ENCODE peak calls at places on chromosomes 5 and 9, in five cellular contexts. H is K562, I is stomach, S is A549, F is upper lobe of left lung. J is an unnamed sample.

GRCh38 chr5:159189310-159189709 is 20.0 kb downstream of the RNF145 start:
- DNase-seq in H (no peak), S (no peak), F (no peak), I (no peak), J (no peak)

GRCh38 chr5:137738947-137739346 is 3.1 kb upstream of the KLHL3 start:
- DNase-seq in F (no peak), H (no peak), I (no peak), S (no peak), J (no peak)

GRCh38 chr5:52709171-52709925 is 78.4 kb upstream of the ITGA1 start:
- DNase-seq in H (no peak), I (no peak), S (no peak), F (no peak), J (no peak)

GRCh38 chr5:39395521-39395920 is 29.3 kb downstream of the DAB2 start:
- DNase-seq in F (no peak), H (no peak), S (no peak), I (no peak), J (no peak)

GRCh38 chr5:32170303-32171170 is 3.6 kb downstream of the GOLPH3 start:
- DNase-seq in S (no peak), I (no peak), F (no peak), H (no peak), J (no peak)

GRCh38 chr5:137935190-137935589 is 45.9 kb downstream of the PKD2L2 start:
- DNase-seq in H (no peak), S (no peak), F (no peak), I (no peak), J (no peak)

GRCh38 chr9:88809836-88810235 is 181.4 kb upstream of the S1PR3 start:
- DNase-seq in H (no peak), I (no peak), S (no peak), F (no peak), J (no peak)

GRCh38 chr5:453725-454481 is 10.9 kb downstream of the EXOC3 start:
- DNase-seq in H (no peak), F (no peak), S (no peak), I (no peak), J (peak)

GRCh38 chr5:97923496-97923895 is 740.4 kb upstream of the RIOK2 start:
- DNase-seq in H (no peak), S (no peak), I (no peak), F (no peak), J (no peak)

GRCh38 chr9:133738039-133738805 is at the start of gene SARDH:
- DNase-seq in I (peak), H (peak), F (peak), S (peak), J (peak)

GRCh38 chr5:9468070-9468388 is 77.8 kb downstream of the SEMA5A start:
- DNase-seq in I (no peak), F (no peak), H (no peak), S (no peak), J (no peak)

GRCh38 chr9:125495137-125496119 is 211.6 kb downstream of the MAPKAP1 start:
- DNase-seq in S (peak), H (no peak), F (no peak), I (no peak), J (no peak)

GRCh38 chr5:170638051-170638450 is 134.2 kb downstream of the KCNIP1 start:
- DNase-seq in H (no peak), S (no peak), I (no peak), F (no peak), J (peak)

GRCh38 chr5:26329562-26330189 is 708.7 kb downstream of the CDH9 start:
- DNase-seq in H (no peak), S (no peak), I (no peak), F (no peak), J (no peak)

GRCh38 chr9:4738866-4739586 is 2.0 kb downstream of the AK3 start:
- DNase-seq in S (no peak), H (no peak), I (no peak), F (no peak), J (no peak)

GRCh38 chr5:6875376-6875775 is 162.1 kb downstream of the TENT4A start:
- DNase-seq in F (no peak), I (peak), H (no peak), S (no peak), J (no peak)

GRCh38 chr9:126674365-126675146 is 60.8 kb downstream of the LMX1B start:
- DNase-seq in H (no peak), S (no peak), I (no peak), F (no peak), J (no peak)

GRCh38 chr9:129809346-129809745 is 6.4 kb downstream of the TOR1B start:
- DNase-seq in F (no peak), S (no peak), I (no peak), H (no peak), J (no peak)

GRCh38 chr9:73233359-73233758 is 81.7 kb downstream of the ANXA1 start:
- DNase-seq in F (no peak), H (no peak), S (no peak), I (no peak), J (no peak)

GRCh38 chr5:143001764-143002351 is 231.7 kb downstream of the ARHGAP26 start:
- DNase-seq in H (no peak), F (no peak), S (no peak), I (no peak), J (no peak)

GRCh38 chr5:16812448-16812847 is 123.6 kb downstream of the MYO10 start:
- DNase-seq in I (no peak), H (no peak), F (no peak), S (no peak), J (no peak)

GRCh38 chr9:4192450-4192849 is 107.4 kb downstream of the GLIS3 start:
- DNase-seq in H (no peak), I (no peak), S (no peak), F (no peak), J (no peak)

GRCh38 chr5:151663617-151664322 is 22.9 kb downstream of the SPARC start:
- DNase-seq in S (no peak), F (no peak), I (no peak), H (no peak), J (no peak)

GRCh38 chr9:97468658-97469448 is 32.6 kb upstream of the TMOD1 start:
- DNase-seq in H (peak), S (peak), F (peak), I (peak), J (peak)

GRCh38 chr5:112691758-112692157 is 45.9 kb upstream of the APC start:
- DNase-seq in F (no peak), I (no peak), H (peak), S (peak), J (no peak)

GRCh38 chr5:65808261-65808741 is 86.3 kb downstream of the NLN start:
- DNase-seq in F (no peak), S (no peak), I (no peak), H (no peak), J (no peak)

GRCh38 chr5:54820346-54820745 is 165.0 kb downstream of the ESM1 start:
- DNase-seq in H (no peak), I (no peak), F (no peak), S (no peak), J (no peak)

GRCh38 chr5:106481375-106481774 is 1189.4 kb downstream of the EFNA5 start:
- DNase-seq in H (no peak), S (no peak), F (no peak), I (no peak), J (no peak)

GRCh38 chr9:94867281-94867841 is 140.9 kb downstream of the AOPEP start:
- DNase-seq in I (peak), H (peak), S (peak), F (no peak), J (peak)

GRCh38 chr9:14413811-14414210 is 99.9 kb upstream of the NFIB start:
- DNase-seq in S (no peak), F (no peak), H (no peak), I (no peak), J (no peak)

GRCh38 chr5:135106610-135107009 is 72.6 kb upstream of the PITX1 start:
- DNase-seq in H (peak), S (no peak), F (no peak), I (no peak), J (no peak)

GRCh38 chr5:146447734-146448380 is 724 bp downstream of the TCERG1 start:
- DNase-seq in H (peak), F (no peak), I (no peak), S (no peak), J (no peak)

GRCh38 chr5:124888622-124889521 is 142.4 kb upstream of the ZNF608 start:
- DNase-seq in S (no peak), H (no peak), F (no peak), I (no peak), J (no peak)

GRCh38 chr9:83620841-83621636 is 1.9 kb upstream of the IDNK start:
- DNase-seq in I (peak), H (peak), F (no peak), S (peak), J (no peak)

GRCh38 chr5:75189353-75189752 is 47.3 kb downstream of the ANKRD31 start:
- DNase-seq in H (no peak), F (no peak), S (no peak), I (no peak), J (no peak)

GRCh38 chr9:91943447-91943846 is 6.6 kb downstream of the ROR2 start:
- DNase-seq in I (no peak), F (no peak), H (no peak), S (no peak), J (no peak)

GRCh38 chr9:133137451-133138231 is 16.6 kb upstream of the RALGDS start:
- DNase-seq in H (peak), I (peak), S (no peak), F (peak), J (peak)

GRCh38 chr5:18048449-18048848 is 414.2 kb downstream of the TAF11L14 start:
- DNase-seq in H (no peak), S (no peak), I (no peak), F (no peak), J (no peak)

GRCh38 chr9:113221003-113221799 is at the start of the genes FKBP15 and SLC31A1:
- DNase-seq in F (peak), I (peak), H (peak), S (peak), J (peak)
- TF ChIP-seq POLR2A in F (peak), I (no peak), H (peak), S (peak), J (peak)

DNA sequence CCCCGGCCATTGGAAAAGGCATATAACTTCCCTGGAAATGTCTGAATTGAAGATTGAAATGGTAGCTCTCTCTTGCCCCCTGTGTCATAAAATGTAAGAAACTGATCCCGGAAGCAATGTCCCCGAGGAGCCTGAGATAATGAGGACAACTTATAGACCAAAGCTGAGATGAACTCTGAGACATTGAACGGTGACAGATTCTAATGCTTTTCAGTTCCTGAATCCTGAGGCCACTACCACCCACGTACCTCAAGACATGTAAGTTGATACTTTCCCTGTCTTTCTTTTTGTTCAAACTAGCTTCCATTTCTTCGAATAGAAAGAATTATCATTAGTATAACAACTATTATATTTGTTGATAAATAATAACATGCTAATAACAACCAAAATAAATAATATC is 51.0 kb downstream of the KIF4B start:
- DNase-seq in F (no peak), I (no peak), S (no peak), H (no peak), J (no peak)
- TF ChIP-seq EP300 in F (no peak), I (no peak), S (no peak), H (no peak), J (no peak)

GRCh38 chr9:6195714-6196360 is 19.8 kb upstream of the IL33 start:
- DNase-seq in H (no peak), F (no peak), I (no peak), S (no peak), J (no peak)

GRCh38 chr9:6197330-6197729 is 18.3 kb upstream of the IL33 start:
- DNase-seq in F (no peak), I (no peak), S (no peak), H (peak), J (no peak)

GRCh38 chr9:6198251-6198650 is 17.4 kb upstream of the IL33 start:
- DNase-seq in F (no peak), I (no peak), S (no peak), H (no peak), J (no peak)

GRCh38 chr9:6199596-6199995 is 16.0 kb upstream of the IL33 start:
- DNase-seq in S (no peak), I (no peak), H (no peak), F (no peak), J (no peak)

GRCh38 chr9:6194934-6195333 is 20.7 kb upstream of the IL33 start:
- DNase-seq in S (no peak), I (no peak), F (no peak), H (no peak), J (no peak)
- TF ChIP-seq CTCF in S (no peak), I (no peak), F (no peak), H (peak), J (no peak)

GRCh38 chr9:127967151-127967809 is 13.5 kb downstream of the EEIG1 start:
- DNase-seq in I (no peak), S (no peak), H (no peak), F (no peak), J (peak)

GRCh38 chr9:127966416-127967150 is 14.2 kb downstream of the EEIG1 start:
- DNase-seq in F (no peak), H (no peak), I (peak), S (no peak), J (peak)

GRCh38 chr9:127968717-127969383 is 11.9 kb downstream of the EEIG1 start:
- DNase-seq in F (no peak), I (peak), S (peak), H (no peak), J (peak)

GRCh38 chr9:127965953-127966352 is 14.8 kb downstream of the EEIG1 start:
- DNase-seq in H (no peak), I (no peak), F (no peak), S (no peak), J (no peak)

DNA sequence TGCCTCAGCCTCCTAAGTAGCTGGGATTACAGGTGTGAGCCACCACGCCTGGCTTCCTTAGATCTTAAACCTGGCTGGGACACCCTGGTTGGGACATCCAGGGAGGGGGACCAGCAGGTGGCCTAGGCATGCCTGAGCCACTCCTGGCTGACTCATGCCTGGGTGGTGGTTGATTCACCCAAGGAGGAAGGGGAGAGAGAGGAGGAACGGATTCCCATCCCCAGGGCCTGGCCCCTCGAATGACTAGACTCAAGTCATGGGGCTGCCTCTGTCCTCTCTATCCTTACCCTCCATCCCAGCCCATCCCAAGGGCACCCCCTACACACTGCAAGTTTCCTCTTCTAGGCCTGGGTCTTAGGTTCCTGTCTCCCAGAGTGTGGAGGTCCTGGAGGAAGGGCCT is 12.7 kb downstream of the EEIG1 start:
- DNase-seq in H (no peak), S (peak), I (peak), F (no peak), J (peak)
- TF ChIP-seq POLR2A in H (no peak), S (no peak), I (no peak), F (no peak), J (no peak)

DNA sequence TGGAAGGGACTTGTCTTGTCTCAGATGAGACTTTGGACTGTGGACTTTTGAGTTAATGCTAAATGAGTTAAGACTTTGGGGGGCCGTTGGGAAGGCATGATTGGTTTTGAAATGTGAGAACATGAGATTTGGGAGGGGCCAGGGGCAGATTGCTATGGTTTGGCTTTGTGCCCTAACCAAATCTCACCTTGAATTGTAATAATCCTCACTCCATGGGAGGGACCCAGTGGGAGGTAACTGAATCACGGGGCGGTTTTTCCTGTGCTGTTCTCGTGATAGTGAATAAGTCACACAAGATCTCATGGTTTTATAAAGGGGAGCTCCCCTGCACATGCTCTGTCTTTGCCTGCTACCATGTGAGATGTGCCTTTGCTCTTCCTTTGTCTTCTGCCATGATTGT is 72.1 kb downstream of the RAI14 start:
- DNase-seq in F (no peak), I (no peak), S (no peak), H (no peak), J (no peak)
- TF ChIP-seq EP300 in F (no peak), I (no peak), S (no peak), H (no peak), J (no peak)

GRCh38 chr5:101728933-101729332 is 567.2 kb downstream of the SLCO4C1 start:
- DNase-seq in I (no peak), S (no peak), F (no peak), H (no peak), J (no peak)
- TF ChIP-seq CTCF in I (no peak), S (no peak), F (no peak), H (no peak), J (no peak)

GRCh38 chr9:38016375-38017120 is 52.5 kb downstream of the SHB start:
- DNase-seq in I (no peak), F (no peak), H (no peak), S (no peak), J (no peak)
- TF ChIP-seq POLR2A in I (no peak), F (no peak), H (no peak), S (no peak), J (no peak)

GRCh38 chr5:87191645-87192044 is 76.0 kb upstream of the RASA1 start:
- DNase-seq in F (no peak), I (no peak), H (no peak), S (no peak), J (no peak)
- TF ChIP-seq EP300 in F (no peak), I (no peak), H (no peak), S (no peak), J (no peak)

DNA sequence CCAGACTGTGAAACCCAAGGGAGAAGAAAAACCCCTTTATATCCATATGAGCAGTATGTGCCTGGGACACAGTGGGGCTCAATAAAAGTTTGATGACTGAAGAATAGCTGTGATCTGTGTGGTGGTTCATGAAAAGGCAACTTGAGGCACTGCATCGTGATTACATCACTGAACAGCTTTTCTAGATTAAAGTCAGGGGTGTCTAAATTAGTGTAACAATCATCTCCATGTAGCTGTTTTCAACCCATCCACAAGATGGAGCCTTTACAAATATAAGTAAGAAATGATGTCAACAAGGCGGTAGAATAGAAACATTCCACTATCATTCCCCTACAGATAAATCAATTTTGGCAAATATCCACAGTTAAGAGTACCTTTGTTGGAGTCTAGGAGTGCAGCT is 55.5 kb downstream of the PRRC1 start:
- DNase-seq in F (no peak), S (peak), H (no peak), I (no peak), J (no peak)
- TF ChIP-seq CTCF in F (no peak), S (peak), H (peak), I (peak), J (no peak)

GRCh38 chr5:172775326-172776234 is 4.6 kb upstream of the DUSP1 start:
- DNase-seq in S (no peak), H (no peak), I (peak), F (peak), J (peak)
- TF ChIP-seq POLR2A in S (no peak), H (no peak), I (no peak), F (peak), J (no peak)

J was measured in sigmoid colon.